ENCODE peak calls at places on chromosomes 16 and 17, in ten cellular contexts. X is germinal center, T is mesendoderm, J is NT2/D1, R is GM12891, E is IMR-90, P is psoas muscle, V is cardiac muscle cell, S is T-cell, O is uterus. H is an unnamed sample.

GRCh38 chr17:38748329-38749221 is at the start of gene PCGF2:
- DNase-seq in T (peak; percentile 98), J (peak; percentile 93), V (peak; percentile 95), O (peak; percentile 96), P (peak; percentile 88), R (no peak), E (peak; percentile 89), S (no peak), X (no peak), H (peak; percentile 75)

GRCh38 chr17:7889166-7889584 is 586 bp downstream of the CHD3 start:
- DNase-seq in J (no peak), P (peak; percentile 99), E (peak; percentile 86), T (peak; percentile 57), S (peak; percentile 17), X (no peak), O (peak; percentile 95), V (peak; percentile 97), R (no peak), H (no peak)

GRCh38 chr17:7843536-7844291 is 9.7 kb downstream of the KDM6B start:
- DNase-seq in R (peak; percentile 82), P (peak; percentile 88), T (peak; percentile 93), X (peak; percentile 91), V (peak; percentile 91), S (peak; percentile 95), J (no peak), O (peak; percentile 76), E (peak; percentile 90), H (peak; percentile 94)

GRCh38 chr16:4733747-4734062 is 366 bp downstream of the ANKS3 start:
- DNase-seq in P (no peak), O (no peak), E (no peak), T (no peak), S (no peak), X (no peak), R (no peak), V (no peak), J (no peak), H (no peak)

GRCh38 chr17:47297661-47298400 is 25.9 kb upstream of the EFCAB13 start:
- DNase-seq in S (no peak), P (no peak), V (no peak), R (no peak), X (no peak), E (no peak), O (no peak), T (no peak), J (no peak), H (no peak)

GRCh38 chr16:4521971-4522623 is 16.5 kb downstream of the CDIP1 start:
- DNase-seq in O (no peak), R (no peak), S (no peak), E (no peak), T (no peak), V (peak; percentile 33), X (no peak), J (no peak), P (peak; percentile 80), H (no peak)

GRCh38 chr17:81723651-81724209 is 11.6 kb downstream of the SLC25A10 start:
- DNase-seq in J (no peak), X (no peak), T (no peak), S (no peak), E (no peak), P (no peak), R (no peak), V (no peak), O (no peak), H (no peak)

GRCh38 chr16:26413780-26414179 is 652.9 kb upstream of the C16orf82 start:
- DNase-seq in X (no peak), V (no peak), O (no peak), E (no peak), R (no peak), P (no peak), S (no peak), J (no peak), T (no peak), H (no peak)

GRCh38 chr17:47733414-47734288 is 615 bp downstream of the TBX21 start:
- DNase-seq in E (no peak), P (no peak), J (no peak), X (no peak), S (no peak), V (no peak), T (peak; percentile 25), O (no peak), R (peak; percentile 21), H (peak; percentile 51)

GRCh38 chr16:63287411-63287810 is 1251.2 kb upstream of the CDH8 start:
- DNase-seq in T (no peak), E (no peak), X (no peak), R (no peak), O (no peak), J (no peak), S (no peak), P (no peak), V (no peak), H (no peak)

GRCh38 chr17:77319211-77320031 is 178.7 kb downstream of the SEC14L1 start:
- DNase-seq in E (peak; percentile 86), O (peak; percentile 88), T (peak; percentile 81), R (no peak), V (peak; percentile 82), X (peak; percentile 45), P (peak; percentile 92), S (peak; percentile 42), J (no peak), H (peak; percentile 78)

GRCh38 chr17:39820541-39820940 is 43.6 kb downstream of the IKZF3 start:
- DNase-seq in P (no peak), X (no peak), R (no peak), E (no peak), S (no peak), V (no peak), J (no peak), O (no peak), T (peak; percentile 70), H (no peak)

H was measured in GM20000.